ENCODE peak calls at places on chromosomes 2 and 18, in six cellular contexts. A is IMR-90; U is gastrocnemius medialis; I is GM23248; P is naive thymus-derived CD4-positive, alpha-beta T cell; J is heart left ventricle. Z is an unnamed sample. For H3K9me3, the result is how much of the 10 kb centered on the place peaks cover.

GRCh38 chr2:169462896-169463695 is 16.2 kb upstream of the BBS5 start:
- DNase-seq in A (peak), U (no peak), I (peak), P (no peak), J (no peak), Z (no peak)

GRCh38 chr2:233387667-233388528 is 33.6 kb downstream of the DGKD start:
- DNase-seq in A (peak), U (peak), I (peak), P (no peak), J (peak), Z (no peak)

GRCh38 chr2:211688196-211688595 is 850.4 kb downstream of the ERBB4 start:
- DNase-seq in A (no peak), U (no peak), I (no peak), P (no peak), J (no peak), Z (no peak)

GRCh38 chr2:82027901-82028570 is 1723.5 kb upstream of the LRRTM1 start:
- DNase-seq in A (no peak), U (no peak), I (no peak), P (no peak), J (no peak), Z (peak)

GRCh38 chr18:73842795-73843394 is 304.7 kb downstream of the FBXO15 start:
- DNase-seq in A (peak), U (no peak), I (peak), P (no peak), J (peak), Z (peak)

GRCh38 chr2:15142069-15142689 is 419.0 kb downstream of the NBAS start:
- DNase-seq in A (peak), U (no peak), I (no peak), P (peak), J (no peak), Z (no peak)

GRCh38 chr2:188322569-188323531 is 31.2 kb downstream of the GULP1 start:
- DNase-seq in A (peak), U (no peak), I (peak), P (no peak), J (no peak), Z (peak)

GRCh38 chr2:12856934-12857660 is 140.4 kb downstream of the TRIB2 start:
- DNase-seq in A (peak), U (no peak), I (peak), P (peak), J (no peak), Z (no peak)

GRCh38 chr18:8847066-8847755 is 141.9 kb downstream of the MTCL1 start:
- DNase-seq in A (peak), U (no peak), I (peak), P (no peak), J (no peak), Z (no peak)

GRCh38 chr18:74499633-74500032 is 3.5 kb downstream of the CNDP2 start:
- DNase-seq in A (no peak), U (peak), I (peak), P (peak), J (peak), Z (no peak)

GRCh38 chr18:30444544-30444943 is 598.0 kb downstream of the DSC3 start:
- DNase-seq in A (no peak), U (no peak), I (no peak), P (no peak), J (no peak), Z (no peak)

GRCh38 chr18:23721711-23722479 is 32.6 kb downstream of the LAMA3 start:
- DNase-seq in A (peak), U (no peak), I (peak), P (no peak), J (no peak), Z (no peak)

GRCh38 chr2:185127412-185127811 is 529.1 kb downstream of the ZNF804A start:
- DNase-seq in A (no peak), U (no peak), I (no peak), P (no peak), J (no peak), Z (no peak)

GRCh38 chr2:231752056-231752455 is 29.0 kb downstream of the PDE6D start:
- DNase-seq in A (no peak), U (no peak), I (no peak), P (no peak), J (no peak), Z (no peak)

GRCh38 chr2:222102746-222103349 is 195.9 kb downstream of the PAX3 start:
- DNase-seq in A (no peak), U (no peak), I (no peak), P (no peak), J (no peak), Z (no peak)

DNA sequence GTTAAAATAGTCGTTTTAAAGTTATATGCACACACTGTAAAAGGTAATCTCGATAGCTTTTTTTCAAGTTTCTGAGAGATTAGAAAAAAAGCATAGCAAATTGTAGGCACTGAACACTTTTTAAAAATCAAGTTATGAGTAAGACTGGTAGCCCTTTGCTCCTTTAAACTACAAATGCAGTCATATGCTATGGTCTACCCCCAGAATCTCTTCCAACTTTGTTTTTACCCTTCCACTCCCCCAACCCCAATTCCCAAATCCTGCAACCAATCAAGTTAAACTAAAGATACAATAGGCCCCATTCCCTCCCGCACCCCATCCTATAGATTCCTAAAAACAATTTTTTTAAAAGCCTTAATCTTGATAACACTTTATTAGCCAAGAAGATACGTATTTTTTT is 732 bp upstream of the BAZ2B start:
- DNase-seq in A (no peak), U (no peak), I (peak), P (no peak), J (no peak), Z (peak)
- H3K4me3 ChIP-seq in A (peak), U (peak), I (peak), P (no peak), J (peak), Z (peak)

DNA sequence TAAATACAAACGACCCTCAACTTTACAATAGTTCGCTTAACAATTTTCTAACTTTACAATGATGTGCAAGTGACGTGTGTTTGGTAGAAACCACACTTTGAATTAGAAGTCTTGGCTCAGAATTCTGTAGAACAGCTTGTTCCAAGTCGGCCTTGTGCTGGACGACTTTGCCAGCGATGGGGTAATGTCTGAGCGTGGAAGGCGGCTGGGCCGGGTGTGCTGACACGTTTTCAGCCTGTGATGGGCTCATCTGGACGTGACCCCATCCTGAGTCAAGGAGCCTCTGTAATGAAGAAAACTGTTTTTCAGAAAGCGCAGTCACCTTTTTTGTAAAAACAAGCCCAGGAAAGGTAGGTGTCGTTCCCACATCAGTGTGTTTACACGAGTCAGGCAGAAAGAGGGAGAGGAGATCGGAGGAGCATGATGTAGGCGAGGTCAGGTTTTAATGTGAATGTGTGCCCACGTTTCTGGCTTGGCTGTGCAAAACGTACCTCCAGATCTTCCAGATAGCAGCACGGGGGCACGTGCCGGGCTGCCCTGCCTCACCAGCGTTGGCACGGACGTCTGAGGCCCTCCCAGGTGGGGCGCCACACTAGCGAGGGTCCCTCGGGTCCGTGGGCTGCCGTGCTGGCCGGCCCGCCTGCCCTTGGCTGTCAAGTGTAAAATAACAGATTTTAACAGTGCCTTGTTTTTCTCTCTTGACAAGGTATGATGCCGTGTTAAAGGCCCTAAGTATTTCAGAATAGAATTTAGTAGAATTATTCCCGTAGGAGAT is 54.6 kb downstream of the CTDP1 start:
- DNase-seq in A (no peak), U (peak), I (no peak), P (no peak), J (no peak), Z (no peak)
- H3K9me3 ChIP-seq in A (under half), U (under half), I (under half), P (under half), J (under half), Z (under half)

DNA sequence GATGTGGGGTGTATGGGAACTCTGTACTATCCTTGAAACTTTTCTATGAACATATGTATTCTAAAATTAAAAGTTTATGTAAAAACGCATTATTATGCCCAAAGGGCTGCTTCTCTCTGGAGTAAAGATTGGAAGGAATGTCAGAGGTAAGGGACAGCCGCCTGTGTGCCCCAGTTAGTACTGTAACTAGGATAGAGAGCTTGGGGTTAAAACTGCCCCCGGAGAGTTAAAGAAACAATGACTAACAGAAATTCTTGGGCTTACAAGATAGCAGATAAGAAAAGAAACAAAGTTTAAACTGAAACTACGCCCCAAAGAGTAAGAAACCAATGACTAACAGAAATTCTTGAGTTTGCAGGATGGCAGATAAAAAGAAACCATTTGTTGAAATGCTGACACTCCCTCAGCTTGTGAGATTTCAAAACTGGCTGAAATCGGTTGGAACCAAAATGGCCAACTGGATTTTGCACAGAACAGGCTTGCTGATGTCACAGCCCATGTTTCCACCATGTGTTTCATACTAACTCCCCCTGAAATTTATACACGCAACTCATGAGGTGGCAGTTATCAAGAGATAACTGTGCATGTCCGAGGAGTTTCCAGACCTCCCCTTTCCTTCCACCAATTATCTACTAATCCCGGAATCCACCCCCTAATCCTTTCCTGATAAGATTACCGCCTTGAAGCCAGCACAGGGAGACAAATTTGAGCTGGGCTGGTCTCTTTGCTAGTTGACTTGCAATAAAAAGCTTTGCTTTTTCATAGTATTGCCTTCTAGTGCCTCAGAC is 8.7 kb upstream of the TXNDC2 start:
- DNase-seq in A (peak), U (no peak), I (peak), P (no peak), J (peak), Z (peak)
- H3K4me3 ChIP-seq in A (peak), U (peak), I (peak), P (no peak), J (peak), Z (no peak)

DNA sequence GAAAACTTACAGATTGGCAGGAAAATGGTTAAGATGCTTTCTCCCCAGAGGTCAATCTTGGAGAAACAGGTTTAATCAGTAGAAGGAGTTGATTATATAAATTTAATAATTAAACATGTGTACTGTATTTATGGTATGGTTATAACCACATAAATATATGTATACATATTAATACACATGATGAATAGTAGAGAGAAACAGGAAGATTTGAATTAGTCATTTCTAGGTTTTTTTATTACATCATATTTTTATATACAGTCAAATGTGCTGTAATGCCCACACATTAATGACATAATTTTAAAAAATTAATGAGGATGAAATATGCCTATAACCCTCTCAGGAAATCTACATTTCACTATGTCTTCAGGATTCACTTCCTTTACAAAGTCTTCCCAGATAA is 229.7 kb downstream of the IKZF2 start:
- DNase-seq in A (no peak), U (no peak), I (no peak), P (no peak), J (no peak), Z (no peak)
- H3K9me3 ChIP-seq in A (under half), U (under half), I (under half), P (under half), J (under half), Z (under half)

DNA sequence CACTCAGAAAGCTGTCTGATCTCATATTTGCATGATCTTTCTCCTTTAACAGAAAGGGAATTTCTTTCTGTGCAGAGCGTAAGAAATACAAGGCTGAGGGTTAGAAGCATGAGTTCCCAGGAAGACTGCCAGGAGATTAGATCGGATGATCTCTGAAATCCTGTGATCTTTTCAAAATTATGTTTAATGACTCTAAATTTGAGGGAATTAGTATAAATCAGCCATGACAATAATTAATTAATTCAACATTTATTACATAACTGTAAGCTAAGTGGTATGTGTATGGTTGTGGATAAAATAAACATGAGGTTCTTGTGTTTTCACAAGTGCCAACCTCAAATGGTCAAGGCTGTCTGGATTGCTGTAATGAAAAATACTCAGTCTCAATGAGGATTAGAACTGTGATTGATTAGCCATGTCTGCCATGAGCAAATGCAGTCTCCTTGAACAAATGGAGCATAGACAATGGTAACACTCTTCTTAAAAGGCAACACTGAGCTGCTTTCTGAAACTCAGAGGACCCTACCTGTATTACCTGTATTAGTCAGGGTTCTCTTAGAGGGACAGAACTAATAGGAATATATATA is 304.8 kb downstream of the STK39 start:
- DNase-seq in A (no peak), U (no peak), I (no peak), P (no peak), J (no peak), Z (no peak)
- H3K4me3 ChIP-seq in A (no peak), U (no peak), I (no peak), P (no peak), J (no peak), Z (no peak)

GRCh38 chr18:58054041-58054733 is 10.2 kb downstream of the NEDD4L start:
- DNase-seq in A (peak), U (no peak), I (peak), P (no peak), J (no peak), Z (no peak)
- H3K9me3 ChIP-seq in A (under half), U (under half), I (under half), P (under half), J (under half), Z (under half)

GRCh38 chr2:170817247-170817998 is 736 bp downstream of the GAD1 start:
- DNase-seq in A (peak), U (no peak), I (peak), P (no peak), J (no peak), Z (peak)
- H3K4me3 ChIP-seq in A (peak), U (peak), I (peak), P (peak), J (peak), Z (peak)

GRCh38 chr18:72452328-72452727 is 91.8 kb downstream of the CBLN2 start:
- DNase-seq in A (no peak), U (no peak), I (no peak), P (no peak), J (no peak), Z (no peak)
- H3K9me3 ChIP-seq in A (under half), U (under half), I (under half), P (under half), J (under half), Z (under half)